ENCODE peak calls at places on chromosomes 3 and 15, in seven cellular contexts. H is activated CD4-positive, alpha-beta memory T cell treated with anti-CD3 and anti-CD28 coated beads for 36 hours; D is NCI-H1105 treated with DMSO at 0.1 percent for 48 hours; K is neural crest cell; X is mucosa of gallbladder; Q is HT1080; B is activated CD8-positive, alpha-beta memory T cell treated with anti-CD3 and anti-CD28 coated beads for 48 hours. J is an unnamed sample.
A peak's percentile ranks its signal among the peaks of the same experiment; 100 is the strongest.

GRCh38 chr3:4824948-4825325 is 154.3 kb upstream of the BHLHE40 start:
- DNase-seq in Q (peak; percentile 90), B (no peak), X (no peak), D (no peak), K (no peak), H (no peak), J (peak; percentile 90)

GRCh38 chr15:82830427-82831173 is 21.2 kb downstream of the WHAMM start:
- DNase-seq in X (no peak), Q (no peak), H (no peak), B (no peak), D (no peak), K (no peak), J (peak; percentile 44)

GRCh38 chr3:153835540-153835939 is 285.6 kb upstream of the ARHGEF26 start:
- DNase-seq in X (no peak), B (no peak), D (no peak), K (no peak), Q (peak; percentile 17), H (no peak), J (no peak)

GRCh38 chr3:141078200-141078599 is 27.1 kb downstream of the SPSB4 start:
- DNase-seq in Q (no peak), B (no peak), D (no peak), X (no peak), K (no peak), H (no peak), J (no peak)

GRCh38 chr3:109023656-109024254 is 70.1 kb upstream of the GUCA1C start:
- DNase-seq in X (peak; percentile 34), H (peak; percentile 44), B (no peak), K (peak; percentile 44), D (peak; percentile 75), Q (peak; percentile 37), J (peak; percentile 62)

GRCh38 chr15:28185148-28185895 is 86.2 kb upstream of the OCA2 start:
- DNase-seq in H (no peak), X (no peak), B (no peak), Q (no peak), D (no peak), K (no peak), J (no peak)

GRCh38 chr15:29821416-29822099 is 710 bp downstream of the TJP1 start:
- DNase-seq in X (peak; percentile 73), K (peak; percentile 53), D (peak; percentile 44), B (no peak), Q (peak; percentile 72), H (peak; percentile 40), J (peak; percentile 95)

GRCh38 chr15:74552761-74553441 is 11.9 kb downstream of the ARID3B start:
- DNase-seq in K (no peak), Q (no peak), B (no peak), H (no peak), X (no peak), D (no peak), J (no peak)

GRCh38 chr3:117411991-117412390 is 702.4 kb downstream of the TUSC7 start:
- DNase-seq in H (no peak), B (no peak), D (no peak), Q (no peak), X (no peak), K (no peak), J (no peak)

GRCh38 chr3:100209948-100210776 is 50.6 kb upstream of the TBC1D23 start:
- DNase-seq in H (no peak), B (no peak), D (no peak), Q (no peak), K (no peak), X (no peak), J (no peak)

GRCh38 chr15:89674526-89674925 is 4.6 kb downstream of the PLIN1 start:
- DNase-seq in X (no peak), K (no peak), H (no peak), Q (no peak), B (no peak), D (no peak), J (no peak)

GRCh38 chr15:69809421-69809820 is 288.3 kb downstream of the TLE3 start:
- DNase-seq in Q (no peak), B (no peak), K (no peak), D (no peak), H (peak; percentile 11), X (no peak), J (no peak)

GRCh38 chr3:191387441-191388077 is 57.2 kb upstream of the UTS2B start:
- DNase-seq in H (no peak), Q (no peak), D (no peak), B (no peak), X (no peak), K (no peak), J (no peak)

GRCh38 chr3:52039846-52040245 is 16.5 kb downstream of the DUSP7 start:
- DNase-seq in H (no peak), D (no peak), Q (no peak), B (no peak), X (peak; percentile 78), K (peak; percentile 72), J (peak; percentile 59)

GRCh38 chr3:157132936-157133335 is 27.0 kb downstream of the CCNL1 start:
- DNase-seq in Q (peak; percentile 40), H (no peak), K (no peak), X (no peak), D (no peak), B (no peak), J (no peak)

GRCh38 chr15:75732809-75733451 is 20.3 kb upstream of the CSPG4 start:
- DNase-seq in D (peak; percentile 5), X (peak; percentile 74), K (peak; percentile 89), B (no peak), H (peak; percentile 74), Q (peak; percentile 71), J (peak; percentile 70)

GRCh38 chr3:151219056-151219455 is 16.0 kb upstream of the GPR171 start:
- DNase-seq in D (no peak), B (no peak), K (no peak), Q (peak; percentile 82), X (no peak), H (no peak), J (peak; percentile 90)

GRCh38 chr3:87082806-87083440 is 92.0 kb upstream of the VGLL3 start:
- DNase-seq in Q (peak; percentile 50), X (peak; percentile 24), D (peak; percentile 49), K (peak; percentile 10), H (no peak), B (no peak), J (peak; percentile 77)

GRCh38 chr15:101481381-101481705 is 8.2 kb downstream of the PCSK6 start:
- DNase-seq in B (no peak), Q (no peak), D (no peak), K (no peak), X (no peak), H (no peak), J (no peak)

GRCh38 chr15:85597155-85597815 is 197.4 kb downstream of the KLHL25 start:
- DNase-seq in D (no peak), Q (peak; percentile 50), H (peak; percentile 50), K (no peak), X (no peak), B (no peak), J (no peak)

GRCh38 chr15:60370804-60371700 is 26.7 kb downstream of the ANXA2 start:
- DNase-seq in D (no peak), B (no peak), X (peak; percentile 68), K (no peak), Q (peak; percentile 99), H (peak; percentile 57), J (peak; percentile 87)

GRCh38 chr3:170714151-170714550 is 128.3 kb upstream of the SLC7A14 start:
- DNase-seq in Q (peak; percentile 78), X (no peak), B (no peak), D (no peak), H (no peak), K (no peak), J (peak; percentile 58)

GRCh38 chr3:13546667-13547171 is 2.2 kb upstream of the FBLN2 start:
- DNase-seq in Q (no peak), B (no peak), K (no peak), D (no peak), X (no peak), H (no peak), J (no peak)

GRCh38 chr3:42501321-42501680 is 1.1 kb upstream of the VIPR1 start:
- DNase-seq in H (peak; percentile 22), B (no peak), X (no peak), Q (no peak), D (peak; percentile 6), K (no peak), J (no peak)

GRCh38 chr3:16836505-16837237 is 48.1 kb upstream of the PLCL2 start:
- DNase-seq in D (no peak), B (no peak), K (no peak), X (no peak), Q (no peak), H (no peak), J (no peak)

GRCh38 chr15:68586274-68586961 is 7.6 kb downstream of the CORO2B start:
- DNase-seq in H (peak; percentile 57), Q (peak; percentile 97), X (no peak), B (no peak), K (no peak), D (no peak), J (peak; percentile 87)

GRCh38 chr3:7309707-7310106 is 448.8 kb downstream of the GRM7 start:
- DNase-seq in B (no peak), H (no peak), K (no peak), D (no peak), Q (peak; percentile 62), X (peak; percentile 70), J (no peak)

GRCh38 chr3:180871901-180872300 is 40.6 kb upstream of the FXR1 start:
- DNase-seq in K (no peak), B (no peak), D (no peak), X (no peak), Q (peak; percentile 61), H (no peak), J (peak; percentile 10)

GRCh38 chr15:78605680-78606079 is 15.1 kb downstream of the CHRNA3 start:
- DNase-seq in H (no peak), B (no peak), D (no peak), X (no peak), K (no peak), Q (no peak), J (no peak)

GRCh38 chr3:56837196-56837955 is 35.6 kb upstream of the ARHGEF3 start:
- DNase-seq in X (no peak), D (no peak), Q (no peak), B (no peak), K (no peak), H (peak; percentile 32), J (peak; percentile 92)

GRCh38 chr3:84965141-84965540 is 6.4 kb downstream of the CADM2 start:
- DNase-seq in D (peak; percentile 18), X (no peak), K (peak; percentile 27), H (no peak), Q (peak; percentile 68), B (no peak), J (no peak)

GRCh38 chr3:28467414-28467813 is 118.8 kb upstream of the AZI2 start:
- DNase-seq in D (no peak), H (peak; percentile 10), X (no peak), K (no peak), B (no peak), Q (peak; percentile 42), J (peak; percentile 3)

GRCh38 chr3:169636928-169637327 is 26.6 kb downstream of the MECOM start:
- DNase-seq in D (no peak), K (no peak), X (no peak), Q (no peak), B (no peak), H (no peak), J (no peak)

J was measured in epithelial cell of esophagus.